ENCODE peak calls at places on chromosome 4, in four cellular contexts. E is SHP77; C is tibial nerve; O is activated CD8-positive, alpha-beta memory T cell treated with anti-CD3 and anti-CD28 coated beads for 24 hours. J is an unnamed sample.

GRCh38 chr4:3523146-3523627 is 9.0 kb downstream of the LRPAP1 start:
- DNase-seq in E (no peak), O (no peak), C (no peak), J (no peak)

GRCh38 chr4:114659386-114660008 is 60.9 kb downstream of the UGT8 start:
- DNase-seq in E (peak), O (peak), C (peak), J (no peak)

GRCh38 chr4:52051615-52052474 is 741 bp downstream of the SPATA18 start:
- DNase-seq in O (peak), C (no peak), E (no peak), J (peak)

GRCh38 chr4:26080876-26081628 is 167.0 kb downstream of the SMIM20 start:
- DNase-seq in C (no peak), E (no peak), O (no peak), J (no peak)

GRCh38 chr4:113539408-113539807 is 222.1 kb downstream of the CAMK2D start:
- DNase-seq in O (no peak), E (no peak), C (no peak), J (no peak)

GRCh38 chr4:70948665-70949284 is 44.7 kb upstream of the DCK start:
- DNase-seq in E (no peak), O (no peak), C (no peak), J (no peak)

GRCh38 chr4:94160774-94161173 is 46.9 kb upstream of the SMARCAD1 start:
- DNase-seq in E (no peak), C (no peak), O (no peak), J (no peak)

GRCh38 chr4:5118091-5118786 is 67.0 kb downstream of the STK32B start:
- DNase-seq in E (no peak), C (no peak), O (no peak), J (no peak)

GRCh38 chr4:181271241-181271640 is 972.0 kb upstream of the TENM3 start:
- DNase-seq in O (no peak), C (no peak), E (no peak), J (no peak)

GRCh38 chr4:120685756-120686278 is 236.7 kb downstream of the PRDM5 start:
- DNase-seq in O (no peak), E (no peak), C (no peak), J (no peak)

GRCh38 chr4:5037553-5038551 is 13.4 kb upstream of the STK32B start:
- DNase-seq in E (no peak), C (no peak), O (no peak), J (no peak)

J was measured in vagina.